ENCODE peak calls at places on chromosomes 4 and X, in nine cellular contexts. One of them, this sample, is unnamed.

GRCh38 chrX:34546366-34546765 is 110.7 kb downstream of the TMEM47 start:
- DNase-seq in suprapubic skin: no peak
- DNase-seq in GM12864: no peak
- DNase-seq in AG10803: no peak
- DNase-seq in dorsolateral prefrontal cortex: no peak
- DNase-seq in WERI-Rb-1: no peak
- DNase-seq in A549: no peak
- DNase-seq in astrocyte of the spinal cord: no peak
- DNase-seq in foreskin fibroblast: peak; percentile 0
- DNase-seq in this sample: no peak

GRCh38 chrX:107894038-107894437 is 68.4 kb downstream of the MID2 start:
- DNase-seq in suprapubic skin: no peak
- DNase-seq in GM12864: no peak
- DNase-seq in AG10803: peak; percentile 24
- DNase-seq in dorsolateral prefrontal cortex: no peak
- DNase-seq in WERI-Rb-1: peak; percentile 19
- DNase-seq in A549: peak; percentile 35
- DNase-seq in astrocyte of the spinal cord: peak; percentile 47
- DNase-seq in foreskin fibroblast: peak; percentile 62
- DNase-seq in this sample: peak; percentile 47

GRCh38 chr4:75494563-75494962 is 19.6 kb downstream of the RCHY1 start:
- DNase-seq in suprapubic skin: no peak
- DNase-seq in GM12864: no peak
- DNase-seq in AG10803: peak; percentile 84
- DNase-seq in dorsolateral prefrontal cortex: no peak
- DNase-seq in WERI-Rb-1: no peak
- DNase-seq in A549: no peak
- DNase-seq in astrocyte of the spinal cord: peak; percentile 54
- DNase-seq in foreskin fibroblast: peak; percentile 84
- DNase-seq in this sample: no peak

GRCh38 chr4:7904942-7905341 is 34.7 kb downstream of the AFAP1 start:
- DNase-seq in suprapubic skin: no peak
- DNase-seq in GM12864: no peak
- DNase-seq in AG10803: peak; percentile 95
- DNase-seq in dorsolateral prefrontal cortex: no peak
- DNase-seq in WERI-Rb-1: no peak
- DNase-seq in A549: no peak
- DNase-seq in astrocyte of the spinal cord: peak; percentile 85
- DNase-seq in foreskin fibroblast: peak; percentile 96
- DNase-seq in this sample: no peak

GRCh38 chr4:40475609-40476008 is 140.5 kb downstream of the CHRNA9 start:
- DNase-seq in suprapubic skin: no peak
- DNase-seq in GM12864: no peak
- DNase-seq in AG10803: no peak
- DNase-seq in dorsolateral prefrontal cortex: no peak
- DNase-seq in WERI-Rb-1: no peak
- DNase-seq in A549: peak; percentile 25
- DNase-seq in astrocyte of the spinal cord: no peak
- DNase-seq in foreskin fibroblast: no peak
- DNase-seq in this sample: no peak

GRCh38 chr4:16785800-16786527 is 112.5 kb downstream of the LDB2 start:
- DNase-seq in suprapubic skin: no peak
- DNase-seq in GM12864: no peak
- DNase-seq in AG10803: peak; percentile 52
- DNase-seq in dorsolateral prefrontal cortex: no peak
- DNase-seq in WERI-Rb-1: peak; percentile 9
- DNase-seq in A549: no peak
- DNase-seq in astrocyte of the spinal cord: no peak
- DNase-seq in foreskin fibroblast: peak; percentile 41
- DNase-seq in this sample: no peak

GRCh38 chr4:71832049-71832448 is 48.2 kb upstream of the GC start:
- DNase-seq in suprapubic skin: no peak
- DNase-seq in GM12864: no peak
- DNase-seq in AG10803: no peak
- DNase-seq in dorsolateral prefrontal cortex: no peak
- DNase-seq in WERI-Rb-1: no peak
- DNase-seq in A549: no peak
- DNase-seq in astrocyte of the spinal cord: no peak
- DNase-seq in foreskin fibroblast: no peak
- DNase-seq in this sample: no peak

GRCh38 chrX:12292996-12293765 is 154.9 kb downstream of the FRMPD4 start:
- DNase-seq in suprapubic skin: no peak
- DNase-seq in GM12864: no peak
- DNase-seq in AG10803: peak; percentile 74
- DNase-seq in dorsolateral prefrontal cortex: no peak
- DNase-seq in WERI-Rb-1: no peak
- DNase-seq in A549: no peak
- DNase-seq in astrocyte of the spinal cord: peak; percentile 29
- DNase-seq in foreskin fibroblast: peak; percentile 2
- DNase-seq in this sample: no peak

GRCh38 chr4:1534876-1535526 is 128.8 kb upstream of the NKX1-1 start:
- DNase-seq in suprapubic skin: no peak
- DNase-seq in GM12864: no peak
- DNase-seq in AG10803: no peak
- DNase-seq in dorsolateral prefrontal cortex: no peak
- DNase-seq in WERI-Rb-1: no peak
- DNase-seq in A549: no peak
- DNase-seq in astrocyte of the spinal cord: no peak
- DNase-seq in foreskin fibroblast: no peak
- DNase-seq in this sample: no peak

GRCh38 chr4:53474178-53474577 is 96.7 kb downstream of the FIP1L1 start:
- DNase-seq in suprapubic skin: no peak
- DNase-seq in GM12864: no peak
- DNase-seq in AG10803: no peak
- DNase-seq in dorsolateral prefrontal cortex: no peak
- DNase-seq in WERI-Rb-1: no peak
- DNase-seq in A549: no peak
- DNase-seq in astrocyte of the spinal cord: no peak
- DNase-seq in foreskin fibroblast: no peak
- DNase-seq in this sample: peak; percentile 4

GRCh38 chr4:79917246-79917645 is 155.8 kb downstream of the ANTXR2 start:
- DNase-seq in suprapubic skin: no peak
- DNase-seq in GM12864: peak; percentile 26
- DNase-seq in AG10803: peak; percentile 69
- DNase-seq in dorsolateral prefrontal cortex: no peak
- DNase-seq in WERI-Rb-1: peak; percentile 56
- DNase-seq in A549: peak; percentile 0
- DNase-seq in astrocyte of the spinal cord: peak; percentile 41
- DNase-seq in foreskin fibroblast: peak; percentile 63
- DNase-seq in this sample: peak; percentile 72

GRCh38 chr4:139144161-139144859 is 32.7 kb downstream of the ELF2 start:
- DNase-seq in suprapubic skin: no peak
- DNase-seq in GM12864: no peak
- DNase-seq in AG10803: peak; percentile 73
- DNase-seq in dorsolateral prefrontal cortex: no peak
- DNase-seq in WERI-Rb-1: no peak
- DNase-seq in A549: no peak
- DNase-seq in astrocyte of the spinal cord: peak; percentile 75
- DNase-seq in foreskin fibroblast: peak; percentile 47
- DNase-seq in this sample: no peak

GRCh38 chr4:180059216-180059881 is 2183.9 kb upstream of the TENM3 start:
- DNase-seq in suprapubic skin: no peak
- DNase-seq in GM12864: no peak
- DNase-seq in AG10803: no peak
- DNase-seq in dorsolateral prefrontal cortex: peak; percentile 59
- DNase-seq in WERI-Rb-1: peak; percentile 24
- DNase-seq in A549: peak; percentile 0
- DNase-seq in astrocyte of the spinal cord: peak; percentile 9
- DNase-seq in foreskin fibroblast: peak; percentile 5
- DNase-seq in this sample: peak; percentile 22

GRCh38 chr4:18155062-18156041 is 133.8 kb upstream of the LCORL start:
- DNase-seq in suprapubic skin: no peak
- DNase-seq in GM12864: no peak
- DNase-seq in AG10803: no peak
- DNase-seq in dorsolateral prefrontal cortex: no peak
- DNase-seq in WERI-Rb-1: no peak
- DNase-seq in A549: no peak
- DNase-seq in astrocyte of the spinal cord: no peak
- DNase-seq in foreskin fibroblast: no peak
- DNase-seq in this sample: no peak

GRCh38 chr4:143441678-143442077 is 71.8 kb upstream of the SMARCA5 start:
- DNase-seq in suprapubic skin: no peak
- DNase-seq in GM12864: no peak
- DNase-seq in AG10803: no peak
- DNase-seq in dorsolateral prefrontal cortex: peak; percentile 58
- DNase-seq in WERI-Rb-1: no peak
- DNase-seq in A549: no peak
- DNase-seq in astrocyte of the spinal cord: no peak
- DNase-seq in foreskin fibroblast: peak; percentile 9
- DNase-seq in this sample: no peak

GRCh38 chr4:22986881-22987280 is 294.1 kb downstream of the GBA3 start:
- DNase-seq in suprapubic skin: no peak
- DNase-seq in GM12864: no peak
- DNase-seq in AG10803: no peak
- DNase-seq in dorsolateral prefrontal cortex: no peak
- DNase-seq in WERI-Rb-1: no peak
- DNase-seq in A549: no peak
- DNase-seq in astrocyte of the spinal cord: peak; percentile 33
- DNase-seq in foreskin fibroblast: no peak
- DNase-seq in this sample: no peak

DNA sequence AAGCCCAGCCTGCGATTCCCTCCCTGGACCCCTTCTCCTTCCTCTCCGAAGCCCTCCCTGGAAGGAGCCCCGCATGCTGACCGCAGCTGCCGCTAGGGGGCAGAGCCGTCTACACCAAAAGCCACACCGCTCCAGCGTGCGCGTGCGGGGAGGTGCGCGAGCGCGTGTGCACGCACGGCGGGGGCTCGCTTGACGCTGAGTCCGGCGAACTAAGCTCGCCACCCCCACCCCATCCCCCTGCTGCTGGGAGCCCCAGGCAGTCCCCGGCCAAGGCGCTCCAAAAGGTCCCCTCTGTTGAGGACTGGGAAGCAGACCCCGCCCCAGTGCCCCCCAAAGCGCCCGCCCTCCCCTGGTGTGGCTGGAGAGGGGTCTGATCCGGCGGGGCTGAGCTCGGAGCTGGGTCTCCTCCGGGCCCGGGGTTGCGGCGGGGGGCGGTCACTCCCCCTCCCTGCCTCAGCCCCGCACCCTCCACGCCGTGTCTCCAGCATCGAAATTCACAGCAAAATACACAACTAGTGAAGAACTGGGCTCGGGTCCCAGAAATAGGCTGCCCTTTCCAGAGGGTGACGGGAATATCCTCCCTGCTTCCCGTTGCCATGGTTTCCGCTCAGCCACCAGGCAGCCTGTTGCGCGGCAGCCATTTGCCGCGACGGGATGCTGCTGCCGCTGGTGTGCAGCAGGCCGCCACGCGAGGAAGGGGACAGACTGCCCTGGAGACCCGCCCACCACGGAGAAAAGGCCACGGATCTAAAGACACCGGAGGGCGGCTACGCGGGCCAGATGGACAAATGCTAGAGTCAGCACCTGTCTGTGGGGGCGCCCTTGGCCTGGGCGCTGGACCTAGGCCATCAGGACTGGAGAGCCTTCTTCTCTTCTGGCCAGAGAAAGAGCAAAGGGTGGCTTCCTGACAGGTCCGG is 11.2 kb upstream of the CCNQ start:
- DNase-seq in suprapubic skin: peak; percentile 80
- DNase-seq in GM12864: peak; percentile 27
- DNase-seq in AG10803: peak; percentile 42
- DNase-seq in dorsolateral prefrontal cortex: peak; percentile 84
- DNase-seq in WERI-Rb-1: peak; percentile 93
- DNase-seq in A549: peak; percentile 65
- DNase-seq in astrocyte of the spinal cord: peak; percentile 59
- DNase-seq in foreskin fibroblast: peak; percentile 91
- DNase-seq in this sample: peak; percentile 70
- TF ChIP-seq CTCF in suprapubic skin: peak; percentile 47
- TF ChIP-seq CTCF in GM12864: peak; percentile 82
- TF ChIP-seq CTCF in AG10803: peak; percentile 63
- TF ChIP-seq CTCF in dorsolateral prefrontal cortex: peak; percentile 83
- TF ChIP-seq CTCF in WERI-Rb-1: peak; percentile 97
- TF ChIP-seq CTCF in A549: peak; percentile 69
- TF ChIP-seq CTCF in astrocyte of the spinal cord: peak; percentile 81
- TF ChIP-seq CTCF in foreskin fibroblast: peak; percentile 65
- TF ChIP-seq CTCF in this sample: peak; percentile 76

DNA sequence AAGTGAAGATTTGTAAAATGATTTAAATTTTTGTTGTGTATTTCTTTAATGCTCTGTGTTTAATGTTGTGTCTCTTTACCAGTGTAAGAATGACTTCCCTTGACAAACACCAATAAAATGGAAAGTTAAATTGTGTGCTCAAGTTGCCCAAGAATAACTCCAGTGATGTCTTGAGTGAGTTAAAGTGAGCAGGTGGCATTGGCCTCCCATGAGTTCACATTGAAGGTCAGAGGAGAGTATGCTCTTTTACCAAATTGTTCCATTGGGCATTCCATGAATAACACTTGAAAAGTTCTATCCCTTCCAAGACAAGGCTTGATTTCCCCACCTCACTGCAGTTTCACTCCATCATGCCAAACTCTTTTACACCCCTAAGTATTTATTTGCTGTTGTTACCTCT is 4.5 kb downstream of the ANXA5 start:
- DNase-seq in suprapubic skin: no peak
- DNase-seq in GM12864: no peak
- DNase-seq in AG10803: no peak
- DNase-seq in dorsolateral prefrontal cortex: no peak
- DNase-seq in WERI-Rb-1: no peak
- DNase-seq in A549: no peak
- DNase-seq in astrocyte of the spinal cord: no peak
- DNase-seq in foreskin fibroblast: no peak
- DNase-seq in this sample: no peak
- H3K4me3 ChIP-seq in suprapubic skin: no peak overlapping the region
- H3K4me3 ChIP-seq in GM12864: no peak overlapping the region
- H3K4me3 ChIP-seq in AG10803: no peak overlapping the region
- H3K4me3 ChIP-seq in dorsolateral prefrontal cortex: no peak overlapping the region
- H3K4me3 ChIP-seq in WERI-Rb-1: no peak overlapping the region
- H3K4me3 ChIP-seq in A549: no peak overlapping the region
- H3K4me3 ChIP-seq in astrocyte of the spinal cord: no peak overlapping the region
- H3K4me3 ChIP-seq in foreskin fibroblast: peak overlapping the region; percentile 27
- H3K4me3 ChIP-seq in this sample: no peak overlapping the region

GRCh38 chr4:5710065-5710961 is 688 bp upstream of the EVC start:
- DNase-seq in suprapubic skin: no peak
- DNase-seq in GM12864: no peak
- DNase-seq in AG10803: peak; percentile 77
- DNase-seq in dorsolateral prefrontal cortex: no peak
- DNase-seq in WERI-Rb-1: peak; percentile 48
- DNase-seq in A549: peak; percentile 44
- DNase-seq in astrocyte of the spinal cord: peak; percentile 9
- DNase-seq in foreskin fibroblast: peak; percentile 74
- DNase-seq in this sample: no peak
- TF ChIP-seq CTCF in suprapubic skin: no peak
- TF ChIP-seq CTCF in GM12864: peak; percentile 65
- TF ChIP-seq CTCF in AG10803: peak; percentile 58
- TF ChIP-seq CTCF in dorsolateral prefrontal cortex: no peak
- TF ChIP-seq CTCF in WERI-Rb-1: peak; percentile 62
- TF ChIP-seq CTCF in A549: no peak
- TF ChIP-seq CTCF in astrocyte of the spinal cord: peak; percentile 50
- TF ChIP-seq CTCF in foreskin fibroblast: peak; percentile 41
- TF ChIP-seq CTCF in this sample: no peak

DNA sequence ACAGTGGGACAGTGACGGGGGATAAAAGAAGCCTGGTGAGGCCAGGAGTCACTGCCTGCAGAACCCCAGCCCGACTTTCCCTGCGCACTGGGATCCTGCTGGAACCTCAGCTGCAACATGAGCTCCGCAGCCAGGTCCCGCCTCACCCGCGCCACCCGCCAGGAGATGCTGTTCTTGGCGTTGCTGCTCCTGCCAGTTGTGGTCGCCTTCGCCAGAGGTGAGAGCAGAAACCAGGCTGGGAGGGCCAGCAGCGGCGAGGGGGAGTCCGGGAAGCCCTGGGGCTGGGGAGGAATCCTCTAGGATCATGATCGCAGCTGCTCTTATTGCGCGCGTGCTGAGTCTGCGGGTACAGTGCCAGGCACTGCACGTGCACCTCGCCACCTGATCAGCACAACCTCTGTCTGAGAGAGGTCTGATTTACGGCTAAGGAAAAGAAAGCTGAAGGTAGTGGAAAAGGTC is at the start of gene PF4V1:
- DNase-seq in suprapubic skin: peak; percentile 79
- DNase-seq in GM12864: no peak
- DNase-seq in AG10803: no peak
- DNase-seq in dorsolateral prefrontal cortex: no peak
- DNase-seq in WERI-Rb-1: no peak
- DNase-seq in A549: no peak
- DNase-seq in astrocyte of the spinal cord: peak; percentile 53
- DNase-seq in foreskin fibroblast: peak; percentile 60
- DNase-seq in this sample: no peak
- H3K4me3 ChIP-seq in suprapubic skin: peak within 1 kb of the TSS; percentile 26
- H3K4me3 ChIP-seq in GM12864: no peak within 1 kb of the TSS
- H3K4me3 ChIP-seq in AG10803: peak within 1 kb of the TSS; percentile 41
- H3K4me3 ChIP-seq in dorsolateral prefrontal cortex: peak within 1 kb of the TSS; percentile 46
- H3K4me3 ChIP-seq in WERI-Rb-1: no peak within 1 kb of the TSS
- H3K4me3 ChIP-seq in A549: no peak within 1 kb of the TSS
- H3K4me3 ChIP-seq in astrocyte of the spinal cord: no peak within 1 kb of the TSS
- H3K4me3 ChIP-seq in foreskin fibroblast: peak within 1 kb of the TSS; percentile 28
- H3K4me3 ChIP-seq in this sample: no peak within 1 kb of the TSS

This sample was measured in GM12865.